ENCODE peak calls at places on chromosomes 11 and 22, in nine cellular contexts. H is astrocyte of the spinal cord, X is cardiac fibroblast, R is aorta, P is dorsolateral prefrontal cortex, E is left lung, S is fibroblast of lung, K is fibroblast of pulmonary artery, J is adipocyte. N is an unnamed sample.
A peak's percentile ranks its signal among the peaks of the same experiment; 100 is the strongest.

GRCh38 chr11:129315781-129316579 is 59.7 kb upstream of the BARX2 start:
- DNase-seq in H (no peak), X (no peak), R (no peak), P (no peak), E (peak; percentile 45), S (no peak), K (no peak), J (no peak), N (no peak)

GRCh38 chr11:88631497-88631896 is 294.0 kb upstream of the CTSC start:
- DNase-seq in H (peak; percentile 41), X (peak; percentile 8), R (no peak), P (no peak), E (no peak), S (no peak), K (no peak), J (no peak), N (no peak)

GRCh38 chr11:13669544-13670488 is 1.3 kb downstream of the FAR1 start:
- DNase-seq in H (no peak), X (peak; percentile 17), R (no peak), P (no peak), E (no peak), S (peak; percentile 27), K (peak; percentile 26), J (peak; percentile 60), N (no peak)

GRCh38 chr11:108965602-108966001 is 300.7 kb downstream of the DDX10 start:
- DNase-seq in H (peak; percentile 59), X (peak; percentile 90), R (no peak), P (no peak), E (no peak), S (peak; percentile 89), K (peak; percentile 93), J (peak; percentile 38), N (no peak)

GRCh38 chr11:11659567-11660341 is 37.9 kb upstream of the GALNT18 start:
- DNase-seq in H (no peak), X (no peak), R (no peak), P (peak; percentile 61), E (no peak), S (no peak), K (no peak), J (no peak), N (no peak)

GRCh38 chr11:126408496-126408895 is 53.0 kb downstream of the ST3GAL4 start:
- DNase-seq in H (no peak), X (no peak), R (peak; percentile 62), P (no peak), E (no peak), S (no peak), K (no peak), J (no peak), N (peak; percentile 59)

GRCh38 chr22:36359172-36359973 is 28.4 kb downstream of the MYH9 start:
- DNase-seq in H (no peak), X (no peak), R (no peak), P (no peak), E (no peak), S (no peak), K (no peak), J (no peak), N (no peak)

GRCh38 chr11:67274768-67275605 is 8.7 kb downstream of the GRK2 start:
- DNase-seq in H (no peak), X (no peak), R (peak; percentile 82), P (peak; percentile 37), E (peak; percentile 37), S (no peak), K (no peak), J (no peak), N (peak; percentile 90)

GRCh38 chr11:33655842-33656600 is 44.6 kb downstream of the C11orf91 start:
- DNase-seq in H (no peak), X (no peak), R (no peak), P (no peak), E (no peak), S (no peak), K (no peak), J (no peak), N (no peak)

GRCh38 chr11:65785329-65786007 is 1.4 kb upstream of the OVOL1 start:
- DNase-seq in H (no peak), X (no peak), R (peak; percentile 26), P (no peak), E (no peak), S (no peak), K (no peak), J (no peak), N (peak; percentile 32)

GRCh38 chr11:29448246-29448877 is 568.5 kb downstream of the KCNA4 start:
- DNase-seq in H (peak; percentile 58), X (peak; percentile 64), R (no peak), P (no peak), E (no peak), S (peak; percentile 5), K (peak; percentile 75), J (peak; percentile 56), N (no peak)

GRCh38 chr11:2768471-2769408 is 68.9 kb upstream of the KCNQ1OT1 start:
- DNase-seq in H (peak; percentile 72), X (peak; percentile 67), R (peak; percentile 70), P (peak; percentile 2), E (peak; percentile 19), S (peak; percentile 76), K (peak; percentile 32), J (peak; percentile 41), N (peak; percentile 50)

GRCh38 chr11:126480015-126480409 is 124.5 kb downstream of the ST3GAL4 start:
- DNase-seq in H (no peak), X (no peak), R (no peak), P (no peak), E (no peak), S (no peak), K (no peak), J (no peak), N (no peak)

GRCh38 chr22:40714514-40714966 is 35.3 kb downstream of the MCHR1 start:
- DNase-seq in H (peak; percentile 89), X (peak; percentile 29), R (peak; percentile 45), P (peak; percentile 11), E (no peak), S (peak; percentile 45), K (peak; percentile 40), J (peak; percentile 24), N (no peak)
- H3K4me3 ChIP-seq in H (no peak overlapping the region), X (no peak overlapping the region), R (no peak overlapping the region), P (no peak overlapping the region), E (no peak overlapping the region), S (no peak overlapping the region), K (no peak overlapping the region), J (no peak overlapping the region), N (no peak overlapping the region)

DNA sequence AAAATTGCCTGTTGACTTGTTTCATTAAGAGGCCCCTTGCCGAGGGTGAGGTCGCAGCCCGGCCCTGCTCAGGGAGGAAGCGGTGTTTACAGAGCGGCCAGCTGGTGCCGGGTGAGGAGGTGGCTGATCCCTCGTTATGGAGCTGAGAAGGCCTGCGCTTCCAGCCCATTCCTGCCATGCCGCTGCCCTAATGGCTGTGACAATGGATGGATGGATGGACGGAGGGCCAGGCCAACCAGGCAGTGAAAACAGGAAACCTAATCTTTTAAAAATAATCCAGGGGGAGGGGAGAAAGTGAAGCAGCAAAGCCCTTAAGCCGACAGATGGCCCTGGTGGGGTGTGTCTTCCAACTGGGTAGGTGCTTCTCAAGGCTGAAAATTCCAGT is 38.5 kb downstream of the BCR start:
- DNase-seq in H (peak; percentile 71), X (no peak), R (no peak), P (peak; percentile 69), E (peak; percentile 88), S (peak; percentile 77), K (peak; percentile 40), J (peak; percentile 60), N (peak; percentile 92)
- H3K4me3 ChIP-seq in H (no peak overlapping the region), X (no peak overlapping the region), R (no peak overlapping the region), P (no peak overlapping the region), E (no peak overlapping the region), S (no peak overlapping the region), K (no peak overlapping the region), J (no peak overlapping the region), N (no peak overlapping the region)

GRCh38 chr11:61581030-61581928 is at the start of gene SYT7:
- DNase-seq in H (peak; percentile 98), X (peak; percentile 98), R (peak; percentile 99), P (peak; percentile 95), E (peak; percentile 94), S (peak; percentile 97), K (peak; percentile 98), J (peak; percentile 98), N (peak; percentile 98)

GRCh38 chr11:61578819-61579218 is 2.1 kb downstream of the SYT7 start:
- DNase-seq in H (no peak), X (no peak), R (no peak), P (no peak), E (no peak), S (no peak), K (no peak), J (no peak), N (no peak)

GRCh38 chr11:61579398-61580291 is 1.2 kb downstream of the SYT7 start:
- DNase-seq in H (no peak), X (no peak), R (no peak), P (no peak), E (no peak), S (no peak), K (no peak), J (no peak), N (no peak)

GRCh38 chr11:61581931-61582330 is 1.1 kb upstream of the SYT7 start:
- DNase-seq in H (no peak), X (no peak), R (no peak), P (no peak), E (no peak), S (no peak), K (no peak), J (no peak), N (no peak)

GRCh38 chr11:61580292-61580888 is 486 bp downstream of the SYT7 start:
- DNase-seq in H (no peak), X (no peak), R (no peak), P (no peak), E (no peak), S (no peak), K (no peak), J (no peak), N (no peak)
- H3K4me3 ChIP-seq in H (no peak overlapping the region), X (peak overlapping the region; percentile 18), R (peak overlapping the region; percentile 48), P (peak overlapping the region; percentile 65), E (peak overlapping the region; percentile 31), S (peak overlapping the region; percentile 20), K (no peak overlapping the region), J (peak overlapping the region; percentile 75), N (peak overlapping the region; percentile 46)

GRCh38 chr11:84922212-84922805 is 704.8 kb downstream of the DLG2 start:
- DNase-seq in H (no peak), X (peak; percentile 3), R (no peak), P (no peak), E (no peak), S (no peak), K (no peak), J (peak; percentile 57), N (no peak)

GRCh38 chr11:84924290-84924689 is 702.9 kb downstream of the DLG2 start:
- DNase-seq in H (no peak), X (no peak), R (no peak), P (no peak), E (no peak), S (no peak), K (no peak), J (no peak), N (no peak)

GRCh38 chr11:84923489-84923888 is 703.7 kb downstream of the DLG2 start:
- DNase-seq in H (no peak), X (no peak), R (no peak), P (no peak), E (no peak), S (no peak), K (no peak), J (no peak), N (no peak)

DNA sequence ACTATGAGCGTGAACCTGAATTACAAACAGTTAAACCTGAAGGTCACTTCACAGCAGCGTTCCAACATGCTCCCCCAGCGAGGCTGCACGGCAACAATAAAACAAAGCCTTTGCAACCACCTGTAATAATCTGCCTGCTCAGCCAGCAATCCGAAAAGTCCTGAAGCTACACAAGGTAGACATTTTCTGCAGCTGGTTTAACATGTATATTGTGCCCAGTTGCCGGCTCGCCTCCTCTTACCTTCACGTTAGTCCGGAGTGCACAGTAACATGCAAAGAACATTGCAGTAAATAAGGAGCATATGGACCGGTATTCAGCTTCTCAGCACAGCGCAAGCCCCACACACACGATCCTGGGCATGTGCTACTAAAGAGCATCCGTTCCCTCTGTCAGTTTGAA is 704.3 kb downstream of the DLG2 start:
- DNase-seq in H (no peak), X (no peak), R (no peak), P (no peak), E (no peak), S (no peak), K (no peak), J (no peak), N (no peak)
- H3K4me3 ChIP-seq in H (no peak overlapping the region), X (no peak overlapping the region), R (peak overlapping the region; percentile 21), P (peak overlapping the region; percentile 59), E (no peak overlapping the region), S (no peak overlapping the region), K (no peak overlapping the region), J (peak overlapping the region; percentile 25), N (peak overlapping the region; percentile 51)